ENCODE peak calls at places on chromosomes 4 and X, in seven cellular contexts. One of them, this sample, is unnamed.

GRCh38 chr4:57095956-57096355 is 14.2 kb downstream of the IGFBP7 start:
- DNase-seq in aorta: no peak
- DNase-seq in MM.1S: no peak
- DNase-seq in brain microvascular endothelial cell: no peak
- DNase-seq in right cardiac atrium: no peak
- DNase-seq in heart left ventricle: no peak
- DNase-seq in fibroblast of lung: peak; percentile 81
- DNase-seq in this sample: no peak

GRCh38 chr4:157221895-157222763 is 1.6 kb downstream of the GRIA2 start:
- DNase-seq in MM.1S: no peak
- DNase-seq in right cardiac atrium: no peak
- DNase-seq in aorta: peak; percentile 48
- DNase-seq in brain microvascular endothelial cell: no peak
- DNase-seq in fibroblast of lung: peak; percentile 35
- DNase-seq in heart left ventricle: no peak
- DNase-seq in this sample: no peak

GRCh38 chrX:111098874-111099273 is 2.9 kb downstream of the PAK3 start:
- DNase-seq in right cardiac atrium: peak; percentile 31
- DNase-seq in heart left ventricle: no peak
- DNase-seq in MM.1S: peak; percentile 72
- DNase-seq in aorta: peak; percentile 68
- DNase-seq in fibroblast of lung: peak; percentile 17
- DNase-seq in brain microvascular endothelial cell: no peak
- DNase-seq in this sample: peak; percentile 65

GRCh38 chrX:109345866-109346265 is 136.0 kb downstream of the GUCY2F start:
- DNase-seq in right cardiac atrium: no peak
- DNase-seq in brain microvascular endothelial cell: no peak
- DNase-seq in heart left ventricle: no peak
- DNase-seq in MM.1S: no peak
- DNase-seq in fibroblast of lung: no peak
- DNase-seq in aorta: no peak
- DNase-seq in this sample: no peak

GRCh38 chrX:13658602-13659001 is 5.7 kb downstream of the TCEANC start:
- DNase-seq in heart left ventricle: no peak
- DNase-seq in brain microvascular endothelial cell: peak; percentile 23
- DNase-seq in right cardiac atrium: no peak
- DNase-seq in aorta: no peak
- DNase-seq in fibroblast of lung: peak; percentile 41
- DNase-seq in MM.1S: peak; percentile 49
- DNase-seq in this sample: no peak

GRCh38 chrX:84182521-84182920 is 5.5 kb downstream of the RPS6KA6 start:
- DNase-seq in aorta: no peak
- DNase-seq in brain microvascular endothelial cell: no peak
- DNase-seq in heart left ventricle: no peak
- DNase-seq in right cardiac atrium: no peak
- DNase-seq in MM.1S: no peak
- DNase-seq in fibroblast of lung: no peak
- DNase-seq in this sample: no peak

GRCh38 chrX:45172890-45173289 is 27.8 kb downstream of the DIPK2B start:
- DNase-seq in brain microvascular endothelial cell: peak; percentile 27
- DNase-seq in right cardiac atrium: no peak
- DNase-seq in heart left ventricle: no peak
- DNase-seq in MM.1S: no peak
- DNase-seq in aorta: no peak
- DNase-seq in fibroblast of lung: peak; percentile 53
- DNase-seq in this sample: no peak

GRCh38 chr4:185318679-185319078 is 77.0 kb downstream of the LRP2BP start:
- DNase-seq in right cardiac atrium: no peak
- DNase-seq in fibroblast of lung: peak; percentile 37
- DNase-seq in heart left ventricle: no peak
- DNase-seq in MM.1S: peak; percentile 47
- DNase-seq in brain microvascular endothelial cell: no peak
- DNase-seq in aorta: no peak
- DNase-seq in this sample: no peak

GRCh38 chr4:75057369-75057768 is 124.5 kb downstream of the PARM1 start:
- DNase-seq in MM.1S: no peak
- DNase-seq in heart left ventricle: no peak
- DNase-seq in fibroblast of lung: no peak
- DNase-seq in brain microvascular endothelial cell: no peak
- DNase-seq in aorta: no peak
- DNase-seq in right cardiac atrium: no peak
- DNase-seq in this sample: no peak

GRCh38 chrX:103404225-103405008 is 28.1 kb downstream of the BEX3 start:
- DNase-seq in aorta: peak; percentile 77
- DNase-seq in right cardiac atrium: peak; percentile 63
- DNase-seq in MM.1S: peak; percentile 78
- DNase-seq in heart left ventricle: peak; percentile 64
- DNase-seq in fibroblast of lung: peak; percentile 88
- DNase-seq in brain microvascular endothelial cell: peak; percentile 87
- DNase-seq in this sample: peak; percentile 58

GRCh38 chrX:71221145-71221544 is 1.9 kb upstream of the GJB1 start:
- DNase-seq in brain microvascular endothelial cell: no peak
- DNase-seq in fibroblast of lung: no peak
- DNase-seq in heart left ventricle: no peak
- DNase-seq in MM.1S: no peak
- DNase-seq in right cardiac atrium: no peak
- DNase-seq in aorta: no peak
- DNase-seq in this sample: no peak

GRCh38 chrX:2640436-2641150 is 50.5 kb upstream of the CD99 start:
- DNase-seq in right cardiac atrium: no peak
- DNase-seq in heart left ventricle: no peak
- DNase-seq in fibroblast of lung: peak; percentile 72
- DNase-seq in aorta: no peak
- DNase-seq in brain microvascular endothelial cell: no peak
- DNase-seq in MM.1S: no peak
- DNase-seq in this sample: no peak

GRCh38 chr4:183758006-183758734 is 99.1 kb downstream of the TRAPPC11 start:
- DNase-seq in brain microvascular endothelial cell: no peak
- DNase-seq in right cardiac atrium: peak; percentile 79
- DNase-seq in MM.1S: no peak
- DNase-seq in aorta: no peak
- DNase-seq in heart left ventricle: peak; percentile 73
- DNase-seq in fibroblast of lung: no peak
- DNase-seq in this sample: no peak

GRCh38 chrX:137051978-137052640 is 18.3 kb upstream of the GPR101 start:
- DNase-seq in fibroblast of lung: peak; percentile 24
- DNase-seq in brain microvascular endothelial cell: peak; percentile 16
- DNase-seq in right cardiac atrium: peak; percentile 55
- DNase-seq in MM.1S: peak; percentile 82
- DNase-seq in heart left ventricle: peak; percentile 52
- DNase-seq in aorta: peak; percentile 68
- DNase-seq in this sample: no peak

GRCh38 chrX:1419545-1420355 is 27.8 kb upstream of the SLC25A6 start:
- DNase-seq in brain microvascular endothelial cell: no peak
- DNase-seq in aorta: peak; percentile 37
- DNase-seq in MM.1S: no peak
- DNase-seq in heart left ventricle: peak; percentile 15
- DNase-seq in right cardiac atrium: no peak
- DNase-seq in fibroblast of lung: no peak
- DNase-seq in this sample: no peak

GRCh38 chrX:1418901-1419544 is 27.1 kb upstream of the SLC25A6 start:
- DNase-seq in aorta: peak; percentile 47
- DNase-seq in right cardiac atrium: no peak
- DNase-seq in heart left ventricle: peak; percentile 14
- DNase-seq in fibroblast of lung: no peak
- DNase-seq in MM.1S: no peak
- DNase-seq in brain microvascular endothelial cell: no peak
- DNase-seq in this sample: peak; percentile 58

GRCh38 chrX:1422135-1422465 is 30.2 kb upstream of the SLC25A6 start:
- DNase-seq in aorta: peak; percentile 18
- DNase-seq in fibroblast of lung: no peak
- DNase-seq in right cardiac atrium: no peak
- DNase-seq in MM.1S: no peak
- DNase-seq in heart left ventricle: no peak
- DNase-seq in brain microvascular endothelial cell: no peak
- DNase-seq in this sample: no peak

GRCh38 chrX:1421433-1422134 is 29.7 kb upstream of the SLC25A6 start:
- DNase-seq in MM.1S: no peak
- DNase-seq in heart left ventricle: no peak
- DNase-seq in right cardiac atrium: no peak
- DNase-seq in aorta: peak; percentile 10
- DNase-seq in fibroblast of lung: no peak
- DNase-seq in brain microvascular endothelial cell: no peak
- DNase-seq in this sample: no peak

DNA sequence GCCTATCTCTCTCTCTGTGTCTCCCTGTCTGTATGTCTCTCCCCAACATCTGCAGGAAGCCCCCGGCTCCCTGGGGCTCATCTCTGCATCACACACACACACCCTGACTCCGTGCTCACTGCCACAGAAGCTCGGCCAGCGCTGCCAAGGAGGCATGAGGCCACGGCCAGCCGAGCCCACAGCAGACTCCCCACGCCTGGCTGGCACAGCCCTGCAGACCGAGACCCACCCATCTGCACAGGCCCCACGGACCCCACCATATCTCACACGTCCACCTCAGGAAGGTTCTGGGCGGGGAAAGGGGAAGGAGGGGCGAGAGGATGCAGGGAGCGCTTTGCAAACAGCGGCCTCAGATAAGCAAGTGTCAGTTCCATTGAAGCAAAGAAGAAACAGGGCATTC is 28.5 kb upstream of the SLC25A6 start:
- DNase-seq in brain microvascular endothelial cell: no peak
- DNase-seq in aorta: peak; percentile 35
- DNase-seq in fibroblast of lung: no peak
- DNase-seq in right cardiac atrium: no peak
- DNase-seq in heart left ventricle: no peak
- DNase-seq in MM.1S: no peak
- DNase-seq in this sample: peak; percentile 48
- H3K27ac ChIP-seq in brain microvascular endothelial cell: no peak overlapping the region
- H3K27ac ChIP-seq in aorta: no peak overlapping the region
- H3K27ac ChIP-seq in fibroblast of lung: no peak overlapping the region
- H3K27ac ChIP-seq in right cardiac atrium: no peak overlapping the region
- H3K27ac ChIP-seq in heart left ventricle: no peak overlapping the region
- H3K27ac ChIP-seq in MM.1S: no peak overlapping the region
- H3K27ac ChIP-seq in this sample: no peak overlapping the region

GRCh38 chr4:188437535-188437934 is 298.3 kb downstream of the TRIML1 start:
- DNase-seq in MM.1S: no peak
- DNase-seq in fibroblast of lung: no peak
- DNase-seq in right cardiac atrium: no peak
- DNase-seq in heart left ventricle: no peak
- DNase-seq in aorta: no peak
- DNase-seq in brain microvascular endothelial cell: no peak
- DNase-seq in this sample: no peak
- H3K27ac ChIP-seq in MM.1S: no peak overlapping the region
- H3K27ac ChIP-seq in fibroblast of lung: no peak overlapping the region
- H3K27ac ChIP-seq in right cardiac atrium: no peak overlapping the region
- H3K27ac ChIP-seq in heart left ventricle: no peak overlapping the region
- H3K27ac ChIP-seq in aorta: no peak overlapping the region
- H3K27ac ChIP-seq in brain microvascular endothelial cell: no peak overlapping the region
- H3K27ac ChIP-seq in this sample: no peak overlapping the region

GRCh38 chr4:86558799-86559198 is 35.3 kb upstream of the PTPN13 start:
- DNase-seq in aorta: no peak
- DNase-seq in right cardiac atrium: no peak
- DNase-seq in brain microvascular endothelial cell: no peak
- DNase-seq in heart left ventricle: no peak
- DNase-seq in MM.1S: no peak
- DNase-seq in fibroblast of lung: no peak
- DNase-seq in this sample: no peak
- H3K27ac ChIP-seq in aorta: no peak overlapping the region
- H3K27ac ChIP-seq in right cardiac atrium: no peak overlapping the region
- H3K27ac ChIP-seq in brain microvascular endothelial cell: no peak overlapping the region
- H3K27ac ChIP-seq in heart left ventricle: no peak overlapping the region
- H3K27ac ChIP-seq in MM.1S: no peak overlapping the region
- H3K27ac ChIP-seq in fibroblast of lung: no peak overlapping the region
- H3K27ac ChIP-seq in this sample: no peak overlapping the region

DNA sequence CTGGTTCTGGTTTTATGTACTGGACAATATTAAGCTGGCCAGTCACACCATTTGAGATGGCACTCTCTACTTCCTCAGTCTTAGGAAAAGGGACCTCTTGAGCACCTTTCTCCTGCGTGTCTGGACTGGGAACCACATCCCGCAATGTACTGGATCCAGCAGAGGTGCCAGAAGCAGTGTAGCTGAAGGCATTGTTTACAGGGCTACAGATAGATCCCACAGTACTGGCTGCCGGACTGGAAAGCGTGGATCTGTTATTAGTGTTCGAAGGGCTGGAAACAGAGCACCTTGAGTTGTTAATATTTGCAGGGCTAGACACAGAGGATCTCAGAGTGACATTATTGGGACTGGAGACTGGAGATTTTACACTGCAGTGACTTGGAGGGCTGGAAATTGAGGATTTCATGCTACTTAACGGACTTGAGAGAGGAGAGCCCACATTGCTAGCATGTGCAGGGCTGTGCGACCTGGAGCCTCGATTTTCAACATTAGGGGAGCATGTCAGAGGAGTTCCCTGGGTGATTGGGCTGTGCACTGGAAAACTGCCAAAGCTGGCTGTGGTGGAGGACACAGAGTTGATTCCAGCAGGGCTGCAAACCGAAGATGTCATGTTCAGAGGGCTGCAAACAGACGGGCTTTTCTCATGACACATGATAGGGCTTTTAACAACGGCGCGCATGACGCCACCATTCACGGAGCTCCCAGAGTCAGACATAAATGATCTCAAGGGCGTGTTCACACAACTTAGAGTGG is 6.4 kb downstream of the NR3C2 start:
- DNase-seq in brain microvascular endothelial cell: no peak
- DNase-seq in MM.1S: no peak
- DNase-seq in fibroblast of lung: no peak
- DNase-seq in right cardiac atrium: peak; percentile 34
- DNase-seq in aorta: no peak
- DNase-seq in heart left ventricle: peak; percentile 65
- DNase-seq in this sample: no peak
- H3K27ac ChIP-seq in brain microvascular endothelial cell: no peak overlapping the region
- H3K27ac ChIP-seq in MM.1S: no peak overlapping the region
- H3K27ac ChIP-seq in fibroblast of lung: no peak overlapping the region
- H3K27ac ChIP-seq in right cardiac atrium: peak overlapping the region; percentile 50
- H3K27ac ChIP-seq in aorta: no peak overlapping the region
- H3K27ac ChIP-seq in heart left ventricle: peak overlapping the region; percentile 60
- H3K27ac ChIP-seq in this sample: no peak overlapping the region

DNA sequence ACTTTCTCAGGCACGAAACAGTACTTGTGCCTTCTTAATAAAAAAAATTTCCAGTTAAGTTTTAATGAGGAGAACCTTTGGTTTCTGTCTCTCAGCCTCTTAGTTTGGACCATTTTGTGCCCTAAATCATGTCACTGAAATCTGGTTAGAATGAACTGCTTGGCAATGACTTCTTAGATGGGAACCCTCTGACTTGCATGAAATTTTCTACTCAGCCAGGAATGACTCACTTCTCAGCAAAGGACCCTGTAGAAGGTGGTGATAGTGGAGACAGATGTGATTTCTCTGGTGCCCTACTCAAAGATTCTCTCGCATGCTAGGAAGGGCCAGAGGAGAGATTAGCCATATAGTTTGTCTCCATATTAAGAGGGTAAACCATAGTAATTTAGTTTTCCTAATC is 50.5 kb downstream of the RASL11B start:
- DNase-seq in aorta: no peak
- DNase-seq in brain microvascular endothelial cell: peak; percentile 37
- DNase-seq in MM.1S: no peak
- DNase-seq in right cardiac atrium: no peak
- DNase-seq in heart left ventricle: no peak
- DNase-seq in fibroblast of lung: peak; percentile 44
- DNase-seq in this sample: no peak
- H3K27ac ChIP-seq in aorta: no peak overlapping the region
- H3K27ac ChIP-seq in brain microvascular endothelial cell: no peak overlapping the region
- H3K27ac ChIP-seq in MM.1S: no peak overlapping the region
- H3K27ac ChIP-seq in right cardiac atrium: no peak overlapping the region
- H3K27ac ChIP-seq in heart left ventricle: no peak overlapping the region
- H3K27ac ChIP-seq in fibroblast of lung: no peak overlapping the region
- H3K27ac ChIP-seq in this sample: no peak overlapping the region

GRCh38 chr4:143391895-143392294 is 55.2 kb downstream of the GAB1 start:
- DNase-seq in fibroblast of lung: peak; percentile 72
- DNase-seq in heart left ventricle: no peak
- DNase-seq in aorta: no peak
- DNase-seq in right cardiac atrium: no peak
- DNase-seq in brain microvascular endothelial cell: peak; percentile 18
- DNase-seq in MM.1S: no peak
- DNase-seq in this sample: no peak
- H3K27ac ChIP-seq in fibroblast of lung: peak overlapping the region; percentile 18
- H3K27ac ChIP-seq in heart left ventricle: peak overlapping the region; percentile 0
- H3K27ac ChIP-seq in aorta: no peak overlapping the region
- H3K27ac ChIP-seq in right cardiac atrium: no peak overlapping the region
- H3K27ac ChIP-seq in brain microvascular endothelial cell: no peak overlapping the region
- H3K27ac ChIP-seq in MM.1S: no peak overlapping the region
- H3K27ac ChIP-seq in this sample: peak overlapping the region; percentile 19